ENCODE peak calls at places on chromosomes 7 and 10, in ten cellular contexts. One of them, this sample, is unnamed.

GRCh38 chr10:69862882-69863530 is 61.3 kb downstream of the COL13A1 start:
- DNase-seq in GM23338: no peak
- DNase-seq in Right ventricle myocardium superior: no peak
- DNase-seq in posterior cingulate gyrus: peak
- DNase-seq in HFFc6: no peak
- DNase-seq in DMS153: no peak
- DNase-seq in cardiac muscle cell: no peak
- DNase-seq in endothelial cell: no peak
- DNase-seq in NCI-H446 treated with DMSO at 0.1 percent for 48 hours: no peak
- DNase-seq in SW480: no peak
- DNase-seq in this sample: no peak

GRCh38 chr10:28906011-28906411 is 228.7 kb downstream of the BAMBI start:
- DNase-seq in cardiac muscle cell: no peak
- DNase-seq in NCI-H446 treated with DMSO at 0.1 percent for 48 hours: no peak
- DNase-seq in SW480: peak
- DNase-seq in Right ventricle myocardium superior: no peak
- DNase-seq in GM23338: no peak
- DNase-seq in HFFc6: no peak
- DNase-seq in endothelial cell: no peak
- DNase-seq in posterior cingulate gyrus: no peak
- DNase-seq in DMS153: no peak
- DNase-seq in this sample: peak

GRCh38 chr7:37757563-37757962 is 74.0 kb downstream of the GPR141 start:
- DNase-seq in DMS153: no peak
- DNase-seq in GM23338: no peak
- DNase-seq in SW480: no peak
- DNase-seq in Right ventricle myocardium superior: no peak
- DNase-seq in HFFc6: no peak
- DNase-seq in endothelial cell: no peak
- DNase-seq in cardiac muscle cell: no peak
- DNase-seq in NCI-H446 treated with DMSO at 0.1 percent for 48 hours: no peak
- DNase-seq in posterior cingulate gyrus: no peak
- DNase-seq in this sample: no peak

GRCh38 chr10:69851306-69851705 is 49.6 kb downstream of the COL13A1 start:
- DNase-seq in SW480: no peak
- DNase-seq in endothelial cell: no peak
- DNase-seq in NCI-H446 treated with DMSO at 0.1 percent for 48 hours: no peak
- DNase-seq in Right ventricle myocardium superior: no peak
- DNase-seq in HFFc6: no peak
- DNase-seq in posterior cingulate gyrus: no peak
- DNase-seq in GM23338: no peak
- DNase-seq in DMS153: no peak
- DNase-seq in cardiac muscle cell: no peak
- DNase-seq in this sample: no peak

GRCh38 chr7:135147899-135148721 is at the start of gene TMEM140:
- DNase-seq in posterior cingulate gyrus: peak
- DNase-seq in DMS153: no peak
- DNase-seq in NCI-H446 treated with DMSO at 0.1 percent for 48 hours: no peak
- DNase-seq in cardiac muscle cell: no peak
- DNase-seq in GM23338: no peak
- DNase-seq in SW480: peak
- DNase-seq in HFFc6: peak
- DNase-seq in Right ventricle myocardium superior: peak
- DNase-seq in endothelial cell: no peak
- DNase-seq in this sample: peak

GRCh38 chr10:59033622-59034021 is 142.8 kb upstream of the PHYHIPL start:
- DNase-seq in GM23338: no peak
- DNase-seq in Right ventricle myocardium superior: no peak
- DNase-seq in NCI-H446 treated with DMSO at 0.1 percent for 48 hours: no peak
- DNase-seq in posterior cingulate gyrus: no peak
- DNase-seq in endothelial cell: no peak
- DNase-seq in cardiac muscle cell: no peak
- DNase-seq in HFFc6: no peak
- DNase-seq in DMS153: no peak
- DNase-seq in SW480: no peak
- DNase-seq in this sample: no peak

GRCh38 chr10:16470747-16471146 is 33.9 kb downstream of the PTER start:
- DNase-seq in endothelial cell: no peak
- DNase-seq in GM23338: no peak
- DNase-seq in NCI-H446 treated with DMSO at 0.1 percent for 48 hours: no peak
- DNase-seq in cardiac muscle cell: no peak
- DNase-seq in Right ventricle myocardium superior: peak
- DNase-seq in DMS153: no peak
- DNase-seq in posterior cingulate gyrus: no peak
- DNase-seq in SW480: no peak
- DNase-seq in HFFc6: no peak
- DNase-seq in this sample: no peak

GRCh38 chr7:30459591-30460245 is 18.9 kb downstream of the NOD1 start:
- DNase-seq in endothelial cell: no peak
- DNase-seq in GM23338: no peak
- DNase-seq in HFFc6: peak
- DNase-seq in NCI-H446 treated with DMSO at 0.1 percent for 48 hours: peak
- DNase-seq in SW480: no peak
- DNase-seq in DMS153: no peak
- DNase-seq in cardiac muscle cell: no peak
- DNase-seq in Right ventricle myocardium superior: peak
- DNase-seq in posterior cingulate gyrus: no peak
- DNase-seq in this sample: peak

GRCh38 chr7:2013381-2014311 is 219.1 kb downstream of the MAD1L1 start:
- DNase-seq in cardiac muscle cell: no peak
- DNase-seq in Right ventricle myocardium superior: peak
- DNase-seq in GM23338: no peak
- DNase-seq in endothelial cell: no peak
- DNase-seq in SW480: no peak
- DNase-seq in HFFc6: no peak
- DNase-seq in NCI-H446 treated with DMSO at 0.1 percent for 48 hours: no peak
- DNase-seq in posterior cingulate gyrus: peak
- DNase-seq in DMS153: no peak
- DNase-seq in this sample: no peak

GRCh38 chr10:101301111-101301731 is 52.7 kb upstream of the BTRC start:
- DNase-seq in NCI-H446 treated with DMSO at 0.1 percent for 48 hours: peak
- DNase-seq in endothelial cell: peak
- DNase-seq in GM23338: peak
- DNase-seq in Right ventricle myocardium superior: no peak
- DNase-seq in HFFc6: peak
- DNase-seq in DMS153: peak
- DNase-seq in cardiac muscle cell: peak
- DNase-seq in posterior cingulate gyrus: peak
- DNase-seq in SW480: peak
- DNase-seq in this sample: peak

GRCh38 chr10:1367938-1368697 is 311.9 kb downstream of the WDR37 start:
- DNase-seq in NCI-H446 treated with DMSO at 0.1 percent for 48 hours: no peak
- DNase-seq in Right ventricle myocardium superior: no peak
- DNase-seq in DMS153: no peak
- DNase-seq in posterior cingulate gyrus: no peak
- DNase-seq in HFFc6: no peak
- DNase-seq in SW480: no peak
- DNase-seq in cardiac muscle cell: no peak
- DNase-seq in GM23338: no peak
- DNase-seq in endothelial cell: no peak
- DNase-seq in this sample: no peak

GRCh38 chr7:140542226-140542625 is 62.9 kb upstream of the MKRN1 start:
- DNase-seq in NCI-H446 treated with DMSO at 0.1 percent for 48 hours: no peak
- DNase-seq in endothelial cell: no peak
- DNase-seq in GM23338: no peak
- DNase-seq in DMS153: no peak
- DNase-seq in Right ventricle myocardium superior: peak
- DNase-seq in HFFc6: peak
- DNase-seq in posterior cingulate gyrus: peak
- DNase-seq in cardiac muscle cell: no peak
- DNase-seq in SW480: no peak
- DNase-seq in this sample: no peak

GRCh38 chr10:6033954-6034353 is 28.2 kb downstream of the IL2RA start:
- DNase-seq in SW480: no peak
- DNase-seq in GM23338: no peak
- DNase-seq in Right ventricle myocardium superior: no peak
- DNase-seq in HFFc6: peak
- DNase-seq in cardiac muscle cell: no peak
- DNase-seq in NCI-H446 treated with DMSO at 0.1 percent for 48 hours: no peak
- DNase-seq in DMS153: no peak
- DNase-seq in endothelial cell: no peak
- DNase-seq in posterior cingulate gyrus: no peak
- DNase-seq in this sample: no peak

GRCh38 chr7:38178004-38178694 is at the start of gene STARD3NL:
- DNase-seq in HFFc6: peak
- DNase-seq in SW480: peak
- DNase-seq in cardiac muscle cell: peak
- DNase-seq in endothelial cell: peak
- DNase-seq in NCI-H446 treated with DMSO at 0.1 percent for 48 hours: peak
- DNase-seq in posterior cingulate gyrus: peak
- DNase-seq in DMS153: peak
- DNase-seq in GM23338: peak
- DNase-seq in Right ventricle myocardium superior: peak
- DNase-seq in this sample: peak

GRCh38 chr10:119278126-119278701 is 70.8 kb downstream of the GRK5 start:
- DNase-seq in posterior cingulate gyrus: peak
- DNase-seq in NCI-H446 treated with DMSO at 0.1 percent for 48 hours: no peak
- DNase-seq in Right ventricle myocardium superior: peak
- DNase-seq in cardiac muscle cell: no peak
- DNase-seq in HFFc6: no peak
- DNase-seq in endothelial cell: no peak
- DNase-seq in SW480: no peak
- DNase-seq in GM23338: no peak
- DNase-seq in DMS153: no peak
- DNase-seq in this sample: no peak

GRCh38 chr10:96833220-96834001 is 1.3 kb downstream of the LCOR start:
- DNase-seq in DMS153: no peak
- DNase-seq in posterior cingulate gyrus: peak
- DNase-seq in cardiac muscle cell: peak
- DNase-seq in SW480: peak
- DNase-seq in Right ventricle myocardium superior: peak
- DNase-seq in NCI-H446 treated with DMSO at 0.1 percent for 48 hours: no peak
- DNase-seq in GM23338: peak
- DNase-seq in HFFc6: no peak
- DNase-seq in endothelial cell: peak
- DNase-seq in this sample: peak

GRCh38 chr7:89887489-89887888 is 266.8 kb upstream of the STEAP1 start:
- DNase-seq in HFFc6: no peak
- DNase-seq in DMS153: no peak
- DNase-seq in NCI-H446 treated with DMSO at 0.1 percent for 48 hours: no peak
- DNase-seq in GM23338: no peak
- DNase-seq in SW480: no peak
- DNase-seq in cardiac muscle cell: no peak
- DNase-seq in posterior cingulate gyrus: no peak
- DNase-seq in Right ventricle myocardium superior: no peak
- DNase-seq in endothelial cell: no peak
- DNase-seq in this sample: no peak

GRCh38 chr7:96179341-96179740 is 142.6 kb downstream of the SLC25A13 start:
- DNase-seq in Right ventricle myocardium superior: no peak
- DNase-seq in NCI-H446 treated with DMSO at 0.1 percent for 48 hours: no peak
- DNase-seq in posterior cingulate gyrus: no peak
- DNase-seq in cardiac muscle cell: no peak
- DNase-seq in endothelial cell: no peak
- DNase-seq in GM23338: no peak
- DNase-seq in DMS153: no peak
- DNase-seq in HFFc6: no peak
- DNase-seq in SW480: no peak
- DNase-seq in this sample: no peak

GRCh38 chr10:63525021-63525420 is 3.8 kb downstream of the REEP3 start:
- DNase-seq in posterior cingulate gyrus: no peak
- DNase-seq in Right ventricle myocardium superior: no peak
- DNase-seq in endothelial cell: no peak
- DNase-seq in GM23338: no peak
- DNase-seq in HFFc6: no peak
- DNase-seq in cardiac muscle cell: no peak
- DNase-seq in NCI-H446 treated with DMSO at 0.1 percent for 48 hours: no peak
- DNase-seq in DMS153: no peak
- DNase-seq in SW480: no peak
- DNase-seq in this sample: no peak

GRCh38 chr7:48638041-48638440 is 286.3 kb upstream of the CDC14C start:
- DNase-seq in posterior cingulate gyrus: no peak
- DNase-seq in NCI-H446 treated with DMSO at 0.1 percent for 48 hours: no peak
- DNase-seq in cardiac muscle cell: no peak
- DNase-seq in DMS153: no peak
- DNase-seq in Right ventricle myocardium superior: no peak
- DNase-seq in endothelial cell: no peak
- DNase-seq in HFFc6: no peak
- DNase-seq in GM23338: no peak
- DNase-seq in SW480: no peak
- DNase-seq in this sample: no peak

GRCh38 chr10:12387561-12388210 is 38.3 kb downstream of the CAMK1D start:
- DNase-seq in posterior cingulate gyrus: no peak
- DNase-seq in Right ventricle myocardium superior: no peak
- DNase-seq in SW480: no peak
- DNase-seq in endothelial cell: no peak
- DNase-seq in HFFc6: no peak
- DNase-seq in NCI-H446 treated with DMSO at 0.1 percent for 48 hours: peak
- DNase-seq in GM23338: no peak
- DNase-seq in DMS153: no peak
- DNase-seq in cardiac muscle cell: no peak
- DNase-seq in this sample: no peak

GRCh38 chr10:60524541-60524940 is 134.9 kb upstream of the ANK3 start:
- DNase-seq in posterior cingulate gyrus: no peak
- DNase-seq in Right ventricle myocardium superior: no peak
- DNase-seq in cardiac muscle cell: no peak
- DNase-seq in endothelial cell: no peak
- DNase-seq in SW480: no peak
- DNase-seq in HFFc6: peak
- DNase-seq in DMS153: no peak
- DNase-seq in GM23338: no peak
- DNase-seq in NCI-H446 treated with DMSO at 0.1 percent for 48 hours: no peak
- DNase-seq in this sample: no peak

GRCh38 chr10:13629116-13629515 is 42.4 kb downstream of the PRPF18 start:
- DNase-seq in cardiac muscle cell: no peak
- DNase-seq in HFFc6: no peak
- DNase-seq in DMS153: no peak
- DNase-seq in NCI-H446 treated with DMSO at 0.1 percent for 48 hours: no peak
- DNase-seq in GM23338: no peak
- DNase-seq in endothelial cell: no peak
- DNase-seq in posterior cingulate gyrus: no peak
- DNase-seq in SW480: no peak
- DNase-seq in Right ventricle myocardium superior: no peak
- DNase-seq in this sample: no peak

GRCh38 chr10:116612107-116612506 is 8.6 kb upstream of the PNLIPRP2 start:
- DNase-seq in GM23338: no peak
- DNase-seq in endothelial cell: no peak
- DNase-seq in DMS153: no peak
- DNase-seq in cardiac muscle cell: no peak
- DNase-seq in SW480: no peak
- DNase-seq in posterior cingulate gyrus: no peak
- DNase-seq in NCI-H446 treated with DMSO at 0.1 percent for 48 hours: no peak
- DNase-seq in Right ventricle myocardium superior: no peak
- DNase-seq in HFFc6: no peak
- DNase-seq in this sample: no peak

GRCh38 chr10:21097926-21098355 is 200.8 kb upstream of the NEBL start:
- DNase-seq in posterior cingulate gyrus: no peak
- DNase-seq in HFFc6: no peak
- DNase-seq in GM23338: no peak
- DNase-seq in NCI-H446 treated with DMSO at 0.1 percent for 48 hours: no peak
- DNase-seq in SW480: no peak
- DNase-seq in DMS153: no peak
- DNase-seq in Right ventricle myocardium superior: no peak
- DNase-seq in cardiac muscle cell: no peak
- DNase-seq in endothelial cell: no peak
- DNase-seq in this sample: no peak

GRCh38 chr10:128722947-128723346 is 596.7 kb upstream of the MKI67 start:
- DNase-seq in SW480: no peak
- DNase-seq in endothelial cell: no peak
- DNase-seq in NCI-H446 treated with DMSO at 0.1 percent for 48 hours: no peak
- DNase-seq in cardiac muscle cell: no peak
- DNase-seq in DMS153: no peak
- DNase-seq in GM23338: no peak
- DNase-seq in posterior cingulate gyrus: no peak
- DNase-seq in HFFc6: no peak
- DNase-seq in Right ventricle myocardium superior: no peak
- DNase-seq in this sample: no peak

GRCh38 chr10:82742478-82742877 is 867.5 kb downstream of the NRG3 start:
- DNase-seq in endothelial cell: no peak
- DNase-seq in NCI-H446 treated with DMSO at 0.1 percent for 48 hours: no peak
- DNase-seq in DMS153: no peak
- DNase-seq in cardiac muscle cell: no peak
- DNase-seq in HFFc6: peak
- DNase-seq in GM23338: peak
- DNase-seq in posterior cingulate gyrus: no peak
- DNase-seq in Right ventricle myocardium superior: no peak
- DNase-seq in SW480: peak
- DNase-seq in this sample: no peak

This sample was measured in Caco-2.